ENCODE peak calls at places on chromosomes 4 and X, in ten cellular contexts. M is psoas muscle, G is GM13976, O is lower leg skin, B is neural crest cell, R is nephron progenitor cell, I is cardiac fibroblast, U is tibial artery, W is testis, A is tibial nerve. K is an unnamed sample.

GRCh38 chrX:9746148-9746880 is 19.3 kb downstream of the GPR143 start:
- DNase-seq in M (no peak), G (no peak), O (no peak), B (no peak), R (no peak), I (peak), U (no peak), W (no peak), A (no peak), K (no peak)

GRCh38 chr4:105613326-105613725 is 60.9 kb downstream of the ARHGEF38 start:
- DNase-seq in M (no peak), G (no peak), O (no peak), B (no peak), R (no peak), I (no peak), U (no peak), W (no peak), A (no peak), K (no peak)

GRCh38 chrX:149720021-149720689 is 8.3 kb downstream of the MAGEA11 start:
- DNase-seq in M (no peak), G (no peak), O (no peak), B (no peak), R (no peak), I (no peak), U (no peak), W (no peak), A (no peak), K (no peak)

GRCh38 chr4:11496313-11496956 is 67.7 kb upstream of the HS3ST1 start:
- DNase-seq in M (no peak), G (no peak), O (no peak), B (no peak), R (no peak), I (no peak), U (no peak), W (no peak), A (no peak), K (no peak)

GRCh38 chrX:10631416-10632145 is 11.2 kb upstream of the MID1 start:
- DNase-seq in M (no peak), G (no peak), O (no peak), B (no peak), R (no peak), I (no peak), U (no peak), W (no peak), A (no peak), K (no peak)

GRCh38 chrX:148310402-148311200 is 189.8 kb upstream of the AFF2 start:
- DNase-seq in M (no peak), G (no peak), O (no peak), B (no peak), R (no peak), I (no peak), U (no peak), W (no peak), A (no peak), K (no peak)

GRCh38 chr4:121791481-121791880 is 9.6 kb upstream of the EXOSC9 start:
- DNase-seq in M (no peak), G (no peak), O (no peak), B (no peak), R (no peak), I (no peak), U (no peak), W (no peak), A (no peak), K (no peak)

GRCh38 chr4:73419106-73420038 is 15.3 kb downstream of the ALB start:
- DNase-seq in M (no peak), G (no peak), O (no peak), B (no peak), R (no peak), I (no peak), U (no peak), W (no peak), A (no peak), K (no peak)

GRCh38 chr4:1792832-1793495 is at the start of gene FGFR3:
- DNase-seq in M (peak), G (peak), O (no peak), B (no peak), R (peak), I (peak), U (no peak), W (peak), A (no peak), K (no peak)

GRCh38 chr4:150960079-150960478 is 55.0 kb downstream of the LRBA start:
- DNase-seq in M (no peak), G (no peak), O (no peak), B (no peak), R (no peak), I (peak), U (no peak), W (no peak), A (no peak), K (no peak)

GRCh38 chrX:9341305-9342201 is 123.3 kb upstream of the TBL1X start:
- DNase-seq in M (peak), G (peak), O (peak), B (no peak), R (peak), I (peak), U (no peak), W (peak), A (peak), K (no peak)

GRCh38 chr4:152419809-152420208 is 116.1 kb downstream of the FBXW7 start:
- DNase-seq in M (no peak), G (no peak), O (no peak), B (no peak), R (no peak), I (no peak), U (no peak), W (no peak), A (no peak), K (no peak)

GRCh38 chr4:6188687-6189305 is 11.6 kb downstream of the JAKMIP1 start:
- DNase-seq in M (no peak), G (no peak), O (no peak), B (no peak), R (no peak), I (no peak), U (no peak), W (no peak), A (no peak), K (no peak)

GRCh38 chr4:85430697-85431096 is 44.3 kb upstream of the ARHGAP24 start:
- DNase-seq in M (no peak), G (no peak), O (no peak), B (no peak), R (no peak), I (no peak), U (no peak), W (no peak), A (no peak), K (no peak)

GRCh38 chrX:21885568-21885967 is 29.8 kb downstream of the YY2 start:
- DNase-seq in M (no peak), G (no peak), O (no peak), B (no peak), R (no peak), I (peak), U (no peak), W (no peak), A (no peak), K (no peak)

GRCh38 chr4:110620352-110621327 is 2.2 kb downstream of the PITX2 start:
- DNase-seq in M (peak), G (no peak), O (no peak), B (peak), R (peak), I (no peak), U (no peak), W (no peak), A (no peak), K (no peak)

DNA sequence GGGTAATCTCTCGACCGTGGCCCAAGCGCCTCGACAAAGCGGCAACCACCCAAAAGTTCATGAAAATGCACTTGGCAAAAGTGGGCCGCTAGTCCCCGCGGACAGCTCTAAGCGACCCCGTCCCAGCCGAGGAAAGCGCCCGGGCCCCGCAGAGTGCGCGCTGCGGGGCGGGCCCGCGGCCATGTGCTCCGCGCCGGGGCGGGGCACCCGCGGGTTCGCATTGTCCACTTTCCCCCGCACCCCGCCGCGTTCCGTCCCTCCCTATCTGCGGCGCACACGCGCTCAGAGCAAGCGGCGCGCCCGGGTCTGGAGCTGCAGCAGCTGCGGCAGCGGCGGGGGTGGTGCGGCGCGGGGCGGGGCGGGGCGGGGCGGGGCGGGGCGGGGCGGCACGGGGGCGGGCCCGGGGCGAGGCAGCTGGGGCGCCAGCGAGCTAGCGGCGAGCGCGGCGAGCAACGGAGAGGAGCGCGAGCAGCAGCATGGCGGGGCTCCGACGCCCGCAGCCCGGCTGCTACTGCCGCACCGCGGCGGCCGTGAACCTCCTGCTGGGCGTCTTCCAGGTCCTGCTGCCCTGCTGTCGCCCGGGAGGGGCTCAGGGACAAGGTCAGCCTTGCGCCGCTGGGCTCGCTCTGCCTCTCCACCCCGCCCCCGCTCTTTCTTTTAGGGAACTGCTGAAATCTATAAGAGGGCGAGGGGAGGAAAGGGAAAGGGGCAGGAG is at the start of gene TMEM131L:
- DNase-seq in M (peak), G (peak), O (peak), B (peak), R (peak), I (peak), U (peak), W (peak), A (peak), K (peak)
- TF ChIP-seq CTCF in M (no peak), G (peak), O (no peak), B (no peak), R (no peak), I (peak), U (peak), W (peak), A (no peak), K (peak)

GRCh38 chrX:154384284-154384892 is 5.3 kb downstream of the EMD start:
- DNase-seq in M (no peak), G (no peak), O (no peak), B (no peak), R (no peak), I (peak), U (no peak), W (peak), A (no peak), K (no peak)
- TF ChIP-seq CTCF in M (peak), G (no peak), O (no peak), B (peak), R (no peak), I (peak), U (no peak), W (peak), A (peak), K (peak)

DNA sequence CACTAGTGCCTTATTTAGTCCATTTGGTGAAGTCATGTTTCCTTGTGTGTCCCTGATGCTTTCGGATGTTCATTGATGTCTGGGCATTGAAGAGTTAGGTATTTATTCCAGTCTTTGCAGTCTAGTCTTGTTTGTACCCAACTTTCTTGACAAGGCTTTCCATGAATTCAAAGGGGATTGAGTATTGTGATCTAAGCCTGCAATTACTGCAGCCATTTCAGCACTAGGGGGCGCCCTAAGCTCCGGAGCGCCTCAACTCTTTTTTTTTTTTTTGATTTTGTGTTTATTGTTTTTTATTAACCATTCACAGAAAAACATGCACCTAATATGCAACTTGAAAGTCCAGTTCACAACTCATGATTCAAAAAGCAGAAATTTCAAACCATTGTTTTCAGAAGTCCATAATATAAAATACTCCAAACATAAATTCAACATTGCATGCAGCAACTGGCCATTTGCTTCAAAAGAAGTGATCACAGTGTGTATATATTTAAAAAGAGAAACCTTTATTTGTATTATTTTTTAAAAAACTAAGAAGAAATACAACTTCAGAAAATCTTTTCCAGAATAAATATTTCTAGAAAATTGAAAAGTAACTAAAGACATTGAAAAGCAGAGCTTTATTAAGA is 59.2 kb downstream of the PTPN13 start:
- DNase-seq in M (no peak), G (no peak), O (no peak), B (no peak), R (no peak), I (no peak), U (no peak), W (no peak), A (no peak), K (no peak)
- TF ChIP-seq CTCF in M (no peak), G (peak), O (no peak), B (peak), R (no peak), I (peak), U (no peak), W (peak), A (no peak), K (no peak)

GRCh38 chrX:28585767-28586166 is 1.5 kb upstream of the IL1RAPL1 start:
- DNase-seq in M (no peak), G (no peak), O (no peak), B (no peak), R (no peak), I (no peak), U (no peak), W (no peak), A (no peak), K (no peak)
- TF ChIP-seq CTCF in M (no peak), G (no peak), O (no peak), B (no peak), R (no peak), I (no peak), U (no peak), W (no peak), A (no peak), K (no peak)

DNA sequence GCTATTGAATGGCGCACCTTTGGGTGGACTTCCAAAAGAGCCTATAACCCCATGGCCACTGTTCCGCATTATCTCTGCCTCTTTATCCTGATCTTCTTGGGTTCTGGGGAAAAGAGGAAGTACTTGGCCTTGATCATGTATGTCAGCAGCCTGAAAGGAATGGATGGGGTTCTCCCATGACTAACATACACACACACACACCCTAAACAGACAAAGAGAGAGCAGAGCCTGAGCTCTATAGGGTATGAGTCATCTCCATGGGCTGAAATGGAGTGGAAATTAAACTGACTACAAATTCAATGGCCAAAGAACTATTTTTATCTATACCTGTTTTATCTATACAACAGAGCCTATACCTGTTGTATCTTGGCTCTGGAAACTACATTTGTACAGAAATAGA is 141.5 kb upstream of the MTMR8 start:
- DNase-seq in M (no peak), G (no peak), O (no peak), B (no peak), R (no peak), I (no peak), U (no peak), W (no peak), A (no peak), K (no peak)
- TF ChIP-seq CTCF in M (no peak), G (no peak), O (no peak), B (no peak), R (no peak), I (no peak), U (no peak), W (no peak), A (no peak), K (no peak)

GRCh38 chr4:111636961-111637556 is 508.2 kb upstream of the FAM241A start:
- DNase-seq in M (no peak), G (no peak), O (peak), B (no peak), R (no peak), I (no peak), U (no peak), W (no peak), A (no peak), K (no peak)

GRCh38 chr4:111639120-111639519 is 506.1 kb upstream of the FAM241A start:
- DNase-seq in M (no peak), G (no peak), O (no peak), B (no peak), R (no peak), I (peak), U (no peak), W (no peak), A (no peak), K (no peak)

GRCh38 chr4:111639876-111640275 is 505.4 kb upstream of the FAM241A start:
- DNase-seq in M (no peak), G (no peak), O (no peak), B (no peak), R (no peak), I (peak), U (no peak), W (no peak), A (no peak), K (no peak)

DNA sequence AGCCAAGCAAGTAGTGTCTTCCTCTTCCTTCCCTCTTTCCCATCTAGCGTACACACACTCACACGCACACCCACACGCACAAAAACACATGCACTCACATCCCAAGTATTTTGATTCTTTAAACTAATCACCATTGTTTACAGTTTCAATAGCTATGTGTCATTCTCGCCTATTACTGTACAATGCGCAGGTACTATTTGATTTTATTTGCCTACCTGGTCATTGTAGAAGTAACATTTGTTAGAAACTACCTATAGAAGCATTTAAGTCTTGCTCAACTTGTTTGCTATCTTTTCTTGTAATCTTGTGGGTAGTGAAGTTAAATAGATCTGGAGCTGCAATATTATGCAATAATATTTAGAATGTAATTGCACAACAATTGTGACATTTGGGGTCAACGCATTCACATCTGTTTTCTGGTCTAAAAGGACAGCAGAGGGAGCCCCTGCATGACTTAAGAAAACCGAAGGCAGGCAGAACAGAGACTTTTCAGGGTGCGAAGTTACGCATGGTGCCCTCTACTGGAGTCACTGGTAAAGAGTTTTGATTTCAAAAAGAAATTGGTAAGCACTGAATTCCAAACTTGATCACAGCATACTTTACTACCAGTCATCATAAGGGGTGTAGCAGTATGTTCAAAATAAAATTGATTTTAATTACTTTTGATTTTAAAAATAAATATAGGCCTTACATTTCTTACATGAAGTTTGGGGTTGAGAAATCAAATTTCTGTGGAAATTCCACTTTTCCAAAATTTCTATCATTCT is 503.3 kb upstream of the FAM241A start:
- DNase-seq in M (peak), G (peak), O (peak), B (peak), R (peak), I (peak), U (peak), W (peak), A (peak), K (peak)
- TF ChIP-seq CTCF in M (peak), G (peak), O (no peak), B (peak), R (peak), I (peak), U (peak), W (peak), A (peak), K (peak)

GRCh38 chr4:119082661-119083060 is 53.0 kb upstream of the MYOZ2 start:
- DNase-seq in M (no peak), G (no peak), O (no peak), B (no peak), R (no peak), I (no peak), U (no peak), W (no peak), A (no peak), K (no peak)

GRCh38 chr4:119081943-119082342 is 53.7 kb upstream of the MYOZ2 start:
- DNase-seq in M (no peak), G (no peak), O (no peak), B (no peak), R (no peak), I (no peak), U (no peak), W (no peak), A (no peak), K (no peak)

GRCh38 chr4:119084503-119084902 is 51.1 kb upstream of the MYOZ2 start:
- DNase-seq in M (no peak), G (no peak), O (no peak), B (no peak), R (no peak), I (no peak), U (no peak), W (no peak), A (no peak), K (no peak)

GRCh38 chr4:119080721-119081541 is 54.7 kb upstream of the MYOZ2 start:
- DNase-seq in M (no peak), G (no peak), O (no peak), B (no peak), R (no peak), I (no peak), U (no peak), W (no peak), A (no peak), K (no peak)

GRCh38 chr4:119081542-119081859 is 54.1 kb upstream of the MYOZ2 start:
- DNase-seq in M (no peak), G (no peak), O (no peak), B (no peak), R (no peak), I (no peak), U (no peak), W (no peak), A (no peak), K (no peak)
- TF ChIP-seq CTCF in M (no peak), G (no peak), O (no peak), B (no peak), R (no peak), I (no peak), U (no peak), W (no peak), A (no peak), K (no peak)

GRCh38 chr4:44674471-44674870 is 3.7 kb upstream of the GUF1 start:
- DNase-seq in M (no peak), G (no peak), O (no peak), B (no peak), R (no peak), I (no peak), U (no peak), W (no peak), A (no peak), K (no peak)
- TF ChIP-seq CTCF in M (no peak), G (no peak), O (no peak), B (no peak), R (no peak), I (no peak), U (no peak), W (no peak), A (no peak), K (no peak)

GRCh38 chr4:23932186-23932585 is 42.3 kb upstream of the PPARGC1A start:
- DNase-seq in M (no peak), G (no peak), O (no peak), B (no peak), R (no peak), I (no peak), U (no peak), W (no peak), A (no peak), K (no peak)

GRCh38 chr4:23934223-23934622 is 44.4 kb upstream of the PPARGC1A start:
- DNase-seq in M (no peak), G (no peak), O (no peak), B (no peak), R (no peak), I (no peak), U (no peak), W (no peak), A (no peak), K (no peak)

GRCh38 chr4:23934915-23935314 is 45.1 kb upstream of the PPARGC1A start:
- DNase-seq in M (peak), G (no peak), O (peak), B (no peak), R (no peak), I (peak), U (peak), W (peak), A (peak), K (no peak)

GRCh38 chr4:23931489-23931830 is 41.6 kb upstream of the PPARGC1A start:
- DNase-seq in M (no peak), G (no peak), O (no peak), B (no peak), R (no peak), I (peak), U (no peak), W (no peak), A (no peak), K (no peak)

DNA sequence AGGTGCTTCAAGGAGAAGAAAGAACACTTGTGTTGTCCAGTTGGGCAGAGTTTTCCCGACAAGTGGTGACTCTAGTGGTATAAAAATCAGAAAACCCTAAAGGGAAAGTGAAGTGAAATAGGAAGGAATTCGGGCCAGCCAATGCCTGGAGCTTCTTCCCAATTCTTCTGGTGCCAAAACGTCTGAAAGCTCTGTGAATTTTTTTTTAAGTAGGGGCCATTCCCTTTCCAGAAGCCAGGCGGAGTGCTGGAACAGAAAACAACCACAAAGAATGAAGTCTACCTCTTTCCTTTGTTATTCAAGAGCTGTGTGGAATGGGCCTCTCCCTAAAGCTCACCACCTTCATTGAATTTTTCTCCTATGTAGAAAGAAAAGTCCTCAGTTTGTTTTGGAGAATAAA is 43.1 kb upstream of the PPARGC1A start:
- DNase-seq in M (no peak), G (no peak), O (no peak), B (no peak), R (no peak), I (peak), U (no peak), W (no peak), A (no peak), K (no peak)
- TF ChIP-seq CTCF in M (peak), G (no peak), O (no peak), B (peak), R (no peak), I (no peak), U (no peak), W (no peak), A (peak), K (no peak)

K was measured in dorsolateral prefrontal cortex.